ENCODE peak calls at places on chromosomes 11 and 22, in five cellular contexts. V is BJ, J is lung, H is NCI-H774, N is Calu3. G is an unnamed sample.

GRCh38 chr11:6298605-6299004 is 21.7 kb downstream of the CAVIN3 start:
- DNase-seq in J (no peak), N (peak; percentile 75), H (peak; percentile 22), V (no peak), G (no peak)

GRCh38 chr22:19497245-19497644 is 17.5 kb downstream of the CDC45 start:
- DNase-seq in J (no peak), N (no peak), V (no peak), H (no peak), G (no peak)

GRCh38 chr11:31325162-31325561 is 44.4 kb downstream of the DCDC1 start:
- DNase-seq in V (peak; percentile 13), N (no peak), J (no peak), H (no peak), G (no peak)

GRCh38 chr11:1307998-1308744 is 1.3 kb downstream of the TOLLIP start:
- DNase-seq in J (no peak), H (no peak), N (no peak), V (no peak), G (no peak)

GRCh38 chr11:120431633-120432032 is 79.9 kb upstream of the GRIK4 start:
- DNase-seq in H (no peak), N (no peak), V (no peak), J (no peak), G (no peak)

GRCh38 chr11:134643115-134643514 is 231.1 kb upstream of the B3GAT1 start:
- DNase-seq in V (no peak), J (no peak), H (no peak), N (no peak), G (no peak)

GRCh38 chr11:1481861-1482441 is 4.6 kb downstream of the MOB2 start:
- DNase-seq in V (no peak), J (no peak), N (no peak), H (no peak), G (no peak)

GRCh38 chr11:43359432-43359818 is 705 bp downstream of the TTC17 start:
- DNase-seq in H (no peak), J (no peak), V (no peak), N (no peak), G (no peak)

GRCh38 chr11:8906629-8907028 is 4.4 kb upstream of the AKIP1 start:
- DNase-seq in J (no peak), H (peak; percentile 7), V (peak; percentile 60), N (no peak), G (no peak)

GRCh38 chr11:44564198-44564597 is 1.3 kb upstream of the CD82 start:
- DNase-seq in J (no peak), V (no peak), N (no peak), H (peak; percentile 61), G (no peak)

GRCh38 chr11:115892016-115892415 is 387.8 kb upstream of the CADM1 start:
- DNase-seq in N (no peak), J (no peak), V (no peak), H (no peak), G (no peak)

GRCh38 chr22:44360686-44361381 is 48.1 kb upstream of the SHISAL1 start:
- DNase-seq in H (no peak), J (peak; percentile 50), V (peak; percentile 78), N (peak; percentile 72), G (no peak)

GRCh38 chr11:35162795-35163194 is 23.8 kb downstream of the CD44 start:
- DNase-seq in V (no peak), N (no peak), J (no peak), H (no peak), G (no peak)

GRCh38 chr11:61534025-61534900 is 25.7 kb downstream of the LRRC10B start:
- DNase-seq in J (no peak), V (no peak), H (peak; percentile 61), N (no peak), G (no peak)

GRCh38 chr11:117210620-117211019 is 11.4 kb downstream of the TAGLN start:
- DNase-seq in N (no peak), V (no peak), H (no peak), J (no peak), G (no peak)

GRCh38 chr11:71341173-71341572 is 88.8 kb upstream of the SHANK2 start:
- DNase-seq in J (no peak), V (no peak), N (no peak), H (no peak), G (no peak)

GRCh38 chr22:25021976-25022711 is 69.6 kb downstream of the KIAA1671 start:
- DNase-seq in J (no peak), V (no peak), N (no peak), H (no peak), G (no peak)

GRCh38 chr11:64865286-64866172 is 12.9 kb downstream of the EHD1 start:
- DNase-seq in V (peak; percentile 71), H (no peak), J (no peak), N (no peak), G (no peak)

GRCh38 chr11:114440971-114441810 is 1.9 kb downstream of the REXO2 start:
- DNase-seq in N (no peak), H (peak; percentile 52), V (no peak), J (no peak), G (no peak)

GRCh38 chr22:49779853-49780271 is 47.8 kb downstream of the BRD1 start:
- DNase-seq in H (no peak), J (no peak), V (no peak), N (no peak), G (no peak)

GRCh38 chr22:42648368-42649260 is 578 bp downstream of the CYB5R3 start:
- DNase-seq in N (peak; percentile 48), H (no peak), V (no peak), J (peak; percentile 58), G (peak; percentile 47)

GRCh38 chr22:21727159-21727558 is 8.4 kb downstream of the YPEL1 start:
- DNase-seq in H (no peak), J (no peak), V (no peak), N (no peak), G (no peak)

GRCh38 chr22:40220316-40221054 is 42.8 kb downstream of the TNRC6B start:
- DNase-seq in J (no peak), N (no peak), H (no peak), V (no peak), G (no peak)

GRCh38 chr11:125132586-125132985 is 21.2 kb upstream of the TMEM218 start:
- DNase-seq in N (no peak), V (no peak), H (no peak), J (no peak), G (no peak)

GRCh38 chr11:104968856-104969776 is 742 bp upstream of the CASP4 start:
- DNase-seq in N (peak; percentile 4), V (no peak), J (no peak), H (peak; percentile 53), G (no peak)

G was measured in D721Med.